ENCODE peak calls at places on chromosomes 16 and 17, in five cellular contexts. I is K562; U is HFFc6; R is CD4-positive, alpha-beta T cell; Y is AG10803. A is an unnamed sample.

GRCh38 chr17:15268465-15268864 is 3.3 kb upstream of the PMP22 start:
- DNase-seq in I (no peak), U (no peak), R (no peak), Y (no peak), A (no peak)

GRCh38 chr16:47060596-47060995 is 83.1 kb downstream of the NETO2 start:
- DNase-seq in I (no peak), U (no peak), R (no peak), Y (no peak), A (no peak)

GRCh38 chr17:12659500-12659899 is 6.2 kb upstream of the MYOCD start:
- DNase-seq in I (no peak), U (peak), R (no peak), Y (peak), A (no peak)

GRCh38 chr17:52106638-52107261 is 51.8 kb downstream of the CA10 start:
- DNase-seq in I (peak), U (no peak), R (no peak), Y (peak), A (peak)

GRCh38 chr17:57365420-57365819 is 109.1 kb downstream of the MSI2 start:
- DNase-seq in I (peak), U (no peak), R (no peak), Y (no peak), A (no peak)

GRCh38 chr17:46192484-46193245 is 564 bp downstream of the KANSL1 start:
- DNase-seq in I (peak), U (peak), R (peak), Y (peak), A (peak)

GRCh38 chr16:85430523-85431381 is 182.4 kb upstream of the GSE1 start:
- DNase-seq in I (no peak), U (no peak), R (no peak), Y (no peak), A (no peak)

GRCh38 chr16:85767569-85767968 is 16.7 kb upstream of the C16orf74 start:
- DNase-seq in I (peak), U (peak), R (no peak), Y (peak), A (no peak)

GRCh38 chr17:38904892-38905291 is 20.5 kb upstream of the LASP1NB start:
- DNase-seq in I (no peak), U (no peak), R (no peak), Y (no peak), A (no peak)

GRCh38 chr16:89473136-89473712 is 17.1 kb downstream of the ANKRD11 start:
- DNase-seq in I (no peak), U (no peak), R (no peak), Y (no peak), A (no peak)

GRCh38 chr16:80804061-80804450 is 342 bp downstream of the CDYL2 start:
- DNase-seq in I (no peak), U (peak), R (peak), Y (peak), A (peak)

GRCh38 chr17:6075845-6076244 is 5.7 kb downstream of the WSCD1 start:
- DNase-seq in I (no peak), U (no peak), R (no peak), Y (no peak), A (no peak)

GRCh38 chr16:46974352-46974751 is 878 bp upstream of the DNAJA2 start:
- DNase-seq in I (peak), U (no peak), R (no peak), Y (peak), A (no peak)

GRCh38 chr17:43655702-43656275 is 5.9 kb downstream of the MEOX1 start:
- DNase-seq in I (no peak), U (no peak), R (no peak), Y (no peak), A (no peak)

GRCh38 chr17:45279898-45280297 is 18.0 kb upstream of the SPATA32 start:
- DNase-seq in I (no peak), U (no peak), R (no peak), Y (no peak), A (no peak)

GRCh38 chr17:39872700-39873099 is 4.7 kb downstream of the ZPBP2 start:
- DNase-seq in I (no peak), U (peak), R (no peak), Y (peak), A (no peak)

GRCh38 chr17:66583112-66583748 is 251.7 kb upstream of the CACNG5 start:
- DNase-seq in I (no peak), U (no peak), R (no peak), Y (no peak), A (no peak)

GRCh38 chr16:53864819-53865491 is 161.0 kb downstream of the FTO start:
- DNase-seq in I (peak), U (peak), R (no peak), Y (no peak), A (no peak)

GRCh38 chr16:70250748-70251650 is 741 bp downstream of the EXOSC6 start:
- DNase-seq in I (peak), U (peak), R (peak), Y (peak), A (peak)

GRCh38 chr16:70254095-70254964 is 2.6 kb upstream of the EXOSC6 start:
- DNase-seq in I (no peak), U (no peak), R (no peak), Y (no peak), A (no peak)

GRCh38 chr16:70251651-70252354 is at the start of gene EXOSC6:
- DNase-seq in I (peak), U (peak), R (peak), Y (peak), A (peak)

GRCh38 chr16:70253291-70254094 is 1.8 kb upstream of the EXOSC6 start:
- DNase-seq in I (peak), U (peak), R (no peak), Y (peak), A (peak)

DNA sequence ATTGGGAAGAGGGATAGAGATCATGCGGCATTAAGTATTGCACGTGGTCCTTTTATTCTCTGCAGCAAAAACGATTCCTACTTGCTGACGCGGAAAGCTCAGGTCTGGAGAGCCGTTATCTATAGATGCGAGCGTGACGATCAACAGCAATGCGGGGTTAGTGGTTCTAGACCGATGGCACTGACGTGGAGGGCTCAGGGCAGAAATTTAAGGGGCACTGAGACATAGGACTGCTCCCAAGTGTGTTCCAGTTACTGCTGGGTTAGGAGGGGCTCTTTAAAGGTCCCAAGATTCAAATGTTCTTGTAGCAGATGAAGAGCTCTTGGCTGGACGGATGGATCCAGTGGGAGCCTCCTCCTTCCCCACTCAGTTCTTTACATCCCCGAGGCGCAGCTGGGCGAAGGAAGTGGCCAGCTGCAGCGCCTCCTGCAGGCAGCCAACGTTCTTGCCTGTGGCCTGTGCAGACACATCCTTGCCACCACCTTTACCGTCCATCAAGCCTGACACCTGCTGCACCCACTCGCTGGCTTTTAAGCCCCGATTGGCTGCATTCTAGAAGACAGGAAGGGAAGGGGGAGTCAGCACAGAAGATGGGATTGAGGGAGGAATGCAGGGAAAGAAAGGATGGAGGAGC is 732 bp upstream of the EXOSC6 start:
- DNase-seq in I (peak), U (no peak), R (no peak), Y (peak), A (peak)
- TF ChIP-seq CTCF in I (peak), U (peak), R (no peak), Y (peak), A (peak)

GRCh38 chr17:49841548-49841947 is 6.3 kb downstream of the TAC4 start:
- DNase-seq in I (no peak), U (no peak), R (no peak), Y (no peak), A (no peak)
- TF ChIP-seq CTCF in I (peak), U (peak), R (no peak), Y (no peak), A (peak)

DNA sequence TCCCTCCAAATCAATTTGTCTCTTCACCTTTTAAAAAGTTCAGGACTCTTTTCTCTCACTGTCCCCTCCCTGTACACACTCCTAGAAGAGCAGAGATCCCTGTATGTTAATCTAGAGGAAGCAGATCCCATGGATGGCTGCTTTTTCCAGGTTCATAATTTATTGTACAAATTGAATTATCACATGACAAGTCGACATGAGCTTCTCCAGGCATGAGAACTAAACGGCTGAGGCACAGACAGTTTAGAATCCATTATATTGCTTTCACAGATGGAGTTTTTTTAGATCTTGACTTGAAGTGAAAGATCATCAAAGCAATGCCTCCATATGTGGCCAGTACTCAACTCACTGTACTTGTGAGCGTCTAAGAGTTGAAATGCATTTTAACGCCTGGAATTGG is 47.9 kb downstream of the RGS9 start:
- DNase-seq in I (no peak), U (no peak), R (no peak), Y (no peak), A (no peak)
- TF ChIP-seq CTCF in I (no peak), U (no peak), R (no peak), Y (no peak), A (no peak)

GRCh38 chr17:75845933-75846700 is 1.9 kb upstream of the UNC13D start:
- DNase-seq in I (no peak), U (no peak), R (no peak), Y (no peak), A (no peak)

GRCh38 chr17:75843577-75844529 is at the start of gene UNC13D:
- DNase-seq in I (peak), U (no peak), R (peak), Y (no peak), A (no peak)

GRCh38 chr17:75842963-75843576 is 1.1 kb downstream of the UNC13D start:
- DNase-seq in I (no peak), U (no peak), R (no peak), Y (no peak), A (no peak)

GRCh38 chr17:75845058-75845711 is 981 bp upstream of the UNC13D start:
- DNase-seq in I (peak), U (peak), R (peak), Y (peak), A (peak)

GRCh38 chr17:75844530-75845057 is 390 bp upstream of the UNC13D start:
- DNase-seq in I (peak), U (no peak), R (no peak), Y (no peak), A (no peak)
- TF ChIP-seq CTCF in I (no peak), U (no peak), R (no peak), Y (no peak), A (no peak)

GRCh38 chr16:27195068-27195741 is 8.1 kb upstream of the KDM8 start:
- DNase-seq in I (no peak), U (no peak), R (no peak), Y (peak), A (no peak)

GRCh38 chr16:27190316-27190871 is 12.9 kb upstream of the KDM8 start:
- DNase-seq in I (no peak), U (no peak), R (no peak), Y (no peak), A (no peak)

GRCh38 chr16:27191352-27191924 is 11.9 kb upstream of the KDM8 start:
- DNase-seq in I (no peak), U (no peak), R (no peak), Y (no peak), A (no peak)

GRCh38 chr16:27195941-27196595 is 7.3 kb upstream of the KDM8 start:
- DNase-seq in I (no peak), U (no peak), R (peak), Y (no peak), A (no peak)

DNA sequence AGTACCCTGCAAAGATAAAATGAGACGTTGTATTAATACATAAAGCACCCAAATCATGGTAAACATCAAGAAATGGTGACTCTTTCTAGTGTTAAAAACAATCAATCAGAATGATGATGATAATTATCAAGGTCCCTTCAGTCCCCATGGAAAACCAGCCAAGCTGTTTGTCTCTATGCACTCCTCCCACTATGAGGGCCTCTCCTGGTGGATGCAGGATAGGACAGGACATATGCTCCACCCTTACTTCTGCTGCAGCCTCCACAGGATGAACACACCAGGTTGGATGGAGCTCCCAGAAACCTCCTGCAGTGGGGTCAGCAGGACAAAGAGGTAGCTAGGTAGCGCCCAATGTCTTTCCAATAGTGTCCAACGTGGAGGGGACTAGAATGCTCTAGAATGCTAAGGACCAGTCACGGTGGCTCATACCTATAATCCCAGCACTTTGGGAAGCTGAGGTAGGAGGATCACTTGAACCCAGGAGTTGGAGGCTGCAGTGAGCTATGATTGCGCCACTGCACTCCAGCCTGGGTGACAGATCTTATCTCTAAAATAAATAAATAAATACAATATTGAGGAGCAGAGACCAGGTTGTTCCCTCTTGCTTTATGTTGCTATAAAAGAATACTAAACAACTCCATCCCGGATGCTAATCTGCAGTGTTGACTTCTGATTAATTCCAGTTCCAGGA is 9.9 kb upstream of the KDM8 start:
- DNase-seq in I (no peak), U (peak), R (no peak), Y (no peak), A (no peak)
- TF ChIP-seq CTCF in I (no peak), U (peak), R (no peak), Y (peak), A (no peak)

GRCh38 chr16:30009085-30009862 is 1.6 kb downstream of the DOC2A start:
- DNase-seq in I (no peak), U (no peak), R (no peak), Y (no peak), A (no peak)
- TF ChIP-seq CTCF in I (no peak), U (no peak), R (no peak), Y (no peak), A (no peak)

GRCh38 chr17:79702550-79703236 is 28.1 kb upstream of the ENPP7 start:
- DNase-seq in I (no peak), U (no peak), R (no peak), Y (no peak), A (no peak)

GRCh38 chr17:79700574-79700973 is 30.2 kb upstream of the ENPP7 start:
- DNase-seq in I (no peak), U (no peak), R (no peak), Y (no peak), A (no peak)

GRCh38 chr17:79699386-79700036 is 31.2 kb upstream of the ENPP7 start:
- DNase-seq in I (no peak), U (no peak), R (no peak), Y (no peak), A (no peak)

GRCh38 chr17:79704691-79705090 is 26.1 kb upstream of the ENPP7 start:
- DNase-seq in I (no peak), U (no peak), R (no peak), Y (no peak), A (no peak)

GRCh38 chr17:79702071-79702470 is 28.7 kb upstream of the ENPP7 start:
- DNase-seq in I (no peak), U (no peak), R (no peak), Y (no peak), A (peak)
- TF ChIP-seq CTCF in I (peak), U (peak), R (no peak), Y (no peak), A (peak)

GRCh38 chr17:69084911-69085310 is 24.2 kb upstream of the ABCA9 start:
- DNase-seq in I (no peak), U (no peak), R (no peak), Y (no peak), A (peak)
- TF ChIP-seq CTCF in I (peak), U (peak), R (no peak), Y (peak), A (peak)

GRCh38 chr17:69336580-69336979 is 9.6 kb upstream of the ABCA5 start:
- DNase-seq in I (no peak), U (no peak), R (no peak), Y (no peak), A (no peak)
- TF ChIP-seq CTCF in I (no peak), U (no peak), R (no peak), Y (no peak), A (peak)

A was measured in endothelial cell.